ENCODE peak calls at places on chromosomes 7 and 10, in five cellular contexts. One of them, this sample, is unnamed.

GRCh38 chr10:49162063-49162462 is 26.1 kb downstream of the TMEM273 start:
- DNase-seq in psoas muscle: no peak
- DNase-seq in choroid plexus epithelial cell: no peak
- DNase-seq in NCI-H82: no peak
- DNase-seq in MCF 10A: no peak
- DNase-seq in this sample: no peak

GRCh38 chr10:13949844-13950542 is 363.2 kb downstream of the PRPF18 start:
- DNase-seq in choroid plexus epithelial cell: peak; percentile 93
- DNase-seq in psoas muscle: no peak
- DNase-seq in NCI-H82: no peak
- DNase-seq in MCF 10A: peak; percentile 21
- DNase-seq in this sample: peak; percentile 38

GRCh38 chr7:158283016-158283974 is 304.3 kb downstream of the PTPRN2 start:
- DNase-seq in psoas muscle: no peak
- DNase-seq in MCF 10A: no peak
- DNase-seq in choroid plexus epithelial cell: no peak
- DNase-seq in NCI-H82: no peak
- DNase-seq in this sample: no peak

GRCh38 chr7:73557108-73557396 is 438 bp downstream of the BCL7B start:
- DNase-seq in NCI-H82: peak; percentile 93
- DNase-seq in choroid plexus epithelial cell: peak; percentile 92
- DNase-seq in MCF 10A: peak; percentile 91
- DNase-seq in psoas muscle: peak; percentile 95
- DNase-seq in this sample: peak; percentile 93

GRCh38 chr7:945556-946255 is 8.8 kb downstream of the ADAP1 start:
- DNase-seq in MCF 10A: peak; percentile 95
- DNase-seq in choroid plexus epithelial cell: no peak
- DNase-seq in psoas muscle: peak; percentile 9
- DNase-seq in NCI-H82: no peak
- DNase-seq in this sample: peak; percentile 98

GRCh38 chr10:11602919-11603523 is 8.4 kb downstream of the USP6NL start:
- DNase-seq in MCF 10A: no peak
- DNase-seq in NCI-H82: no peak
- DNase-seq in psoas muscle: no peak
- DNase-seq in choroid plexus epithelial cell: peak; percentile 72
- DNase-seq in this sample: peak; percentile 19

GRCh38 chr7:107338080-107338479 is 131.8 kb upstream of the GPR22 start:
- DNase-seq in choroid plexus epithelial cell: no peak
- DNase-seq in NCI-H82: no peak
- DNase-seq in psoas muscle: no peak
- DNase-seq in MCF 10A: no peak
- DNase-seq in this sample: no peak

GRCh38 chr7:115561341-115562110 is 469.0 kb downstream of the TFEC start:
- DNase-seq in MCF 10A: no peak
- DNase-seq in psoas muscle: no peak
- DNase-seq in NCI-H82: no peak
- DNase-seq in choroid plexus epithelial cell: peak; percentile 96
- DNase-seq in this sample: no peak

GRCh38 chr10:3766046-3766761 is 18.8 kb downstream of the KLF6 start:
- DNase-seq in choroid plexus epithelial cell: no peak
- DNase-seq in NCI-H82: no peak
- DNase-seq in MCF 10A: peak; percentile 40
- DNase-seq in psoas muscle: no peak
- DNase-seq in this sample: peak; percentile 76